ENCODE peak calls at places on chromosomes 7 and 10, in eight cellular contexts. S, F, J, R, Z, N, B and L are unnamed samples.

GRCh38 chr7:78037603-78038002 is 239.0 kb downstream of the PHTF2 start:
- DNase-seq in R (no peak), S (no peak), N (no peak), Z (no peak), J (no peak), B (no peak), F (no peak), L (no peak)

GRCh38 chr7:98745722-98746318 is 124.0 kb downstream of the TMEM130 start:
- DNase-seq in S (peak), N (peak), R (peak), J (peak), Z (peak), B (peak), F (no peak), L (peak)

GRCh38 chr7:91557789-91558396 is 293.7 kb downstream of the FZD1 start:
- DNase-seq in N (no peak), R (no peak), B (peak), F (no peak), S (no peak), J (no peak), Z (no peak), L (peak)

GRCh38 chr10:123019941-123020703 is 11.3 kb downstream of the ACADSB start:
- DNase-seq in Z (no peak), R (no peak), S (no peak), B (no peak), F (no peak), J (no peak), N (no peak), L (no peak)

GRCh38 chr7:90675982-90676381 is 79.9 kb downstream of the CDK14 start:
- DNase-seq in S (no peak), B (no peak), R (no peak), J (no peak), N (no peak), Z (no peak), F (no peak), L (no peak)

GRCh38 chr7:115976651-115977050 is 53.9 kb downstream of the TFEC start:
- DNase-seq in J (no peak), N (no peak), Z (no peak), F (no peak), B (no peak), S (no peak), R (peak), L (peak)

GRCh38 chr7:140403878-140404564 is at the start of gene RAB19:
- DNase-seq in N (peak), S (peak), F (no peak), Z (no peak), B (no peak), J (peak), R (no peak), L (no peak)

GRCh38 chr7:139582130-139582650 is 58.7 kb downstream of the CLEC2L start:
- DNase-seq in R (no peak), F (no peak), J (no peak), S (no peak), Z (no peak), B (no peak), N (no peak), L (no peak)

GRCh38 chr7:113487925-113488731 is 369.8 kb upstream of the SMIM30 start:
- DNase-seq in N (no peak), J (no peak), B (no peak), S (no peak), Z (no peak), F (no peak), R (no peak), L (no peak)

GRCh38 chr10:50512743-50513416 is 110.9 kb downstream of the SGMS1 start:
- DNase-seq in Z (no peak), N (peak), S (no peak), J (no peak), B (no peak), R (no peak), F (no peak), L (no peak)

GRCh38 chr10:119201233-119201632 is 6.1 kb upstream of the GRK5 start:
- DNase-seq in F (no peak), Z (no peak), R (no peak), J (no peak), N (no peak), B (no peak), S (no peak), L (no peak)

GRCh38 chr10:14742382-14742781 is 32.3 kb downstream of the FAM107B start:
- DNase-seq in S (no peak), J (no peak), N (no peak), F (no peak), B (no peak), R (no peak), Z (no peak), L (no peak)

GRCh38 chr7:6615853-6616555 is 594 bp downstream of the ZNF853 start:
- DNase-seq in F (no peak), B (no peak), S (no peak), N (no peak), R (peak), Z (no peak), J (peak), L (no peak)

GRCh38 chr10:50874723-50875122 is 10.7 kb downstream of the A1CF start:
- DNase-seq in J (peak), S (no peak), N (no peak), F (peak), Z (no peak), R (no peak), B (no peak), L (no peak)

GRCh38 chr10:69654376-69654775 is 24.3 kb downstream of the FAM241B start:
- DNase-seq in B (no peak), S (no peak), J (no peak), N (no peak), F (no peak), Z (no peak), R (no peak), L (no peak)

GRCh38 chr7:77674878-77675277 is 21.4 kb upstream of the RSBN1L start:
- DNase-seq in B (no peak), Z (no peak), R (no peak), F (no peak), S (no peak), J (peak), N (no peak), L (peak)

GRCh38 chr7:50793115-50793946 is 10.6 kb upstream of the GRB10 start:
- DNase-seq in F (no peak), N (no peak), Z (peak), R (peak), S (peak), J (peak), B (peak), L (peak)

GRCh38 chr7:156475179-156475578 is 165.4 kb upstream of the RNF32 start:
- DNase-seq in F (no peak), S (no peak), N (no peak), R (no peak), B (no peak), Z (no peak), J (no peak), L (no peak)